ENCODE peak calls at places on chromosomes 12 and 14, in four cellular contexts. A is cardiac fibroblast, U is HCT116, O is suprapubic skin. B is an unnamed sample.

GRCh38 chr12:54662028-54662427 is 13.9 kb upstream of the DCD start:
- DNase-seq in A (no peak), U (no peak), O (no peak), B (no peak)

GRCh38 chr14:76391981-76392690 is 16.2 kb downstream of the ESRRB start:
- DNase-seq in A (no peak), U (no peak), O (no peak), B (no peak)

GRCh38 chr12:92543872-92544271 is 158.9 kb upstream of the PLEKHG7 start:
- DNase-seq in A (no peak), U (no peak), O (no peak), B (no peak)

GRCh38 chr14:93301821-93302447 is 30.9 kb downstream of the BTBD7 start:
- DNase-seq in A (no peak), U (peak), O (no peak), B (peak)

GRCh38 chr12:60072911-60073310 is 477.1 kb downstream of the SLC16A7 start:
- DNase-seq in A (peak), U (no peak), O (no peak), B (peak)

GRCh38 chr12:7645395-7646177 is 20.1 kb downstream of the APOBEC1 start:
- DNase-seq in A (peak), U (peak), O (no peak), B (peak)

GRCh38 chr14:61927015-61927414 is 164.8 kb downstream of the SNAPC1 start:
- DNase-seq in A (peak), U (no peak), O (no peak), B (peak)

GRCh38 chr14:83583201-83583600 is 1946.7 kb upstream of the FLRT2 start:
- DNase-seq in A (no peak), U (no peak), O (no peak), B (no peak)

GRCh38 chr12:88108021-88108420 is 33.9 kb downstream of the CEP290 start:
- DNase-seq in A (peak), U (no peak), O (no peak), B (no peak)

GRCh38 chr12:88113871-88114270 is 28.0 kb downstream of the CEP290 start:
- DNase-seq in A (peak), U (no peak), O (no peak), B (peak)

GRCh38 chr12:88111074-88111652 is 30.7 kb downstream of the CEP290 start:
- DNase-seq in A (peak), U (peak), O (no peak), B (peak)
- TF ChIP-seq CTCF in A (peak), U (peak), O (peak), B (peak)

GRCh38 chr14:68815288-68816182 is 22.7 kb upstream of the ZFP36L1 start:
- DNase-seq in A (peak), U (no peak), O (no peak), B (no peak)

GRCh38 chr14:68816183-68816942 is 23.5 kb upstream of the ZFP36L1 start:
- DNase-seq in A (peak), U (no peak), O (peak), B (peak)

GRCh38 chr14:68816943-68817430 is 24.1 kb upstream of the ZFP36L1 start:
- DNase-seq in A (no peak), U (no peak), O (no peak), B (no peak)

GRCh38 chr14:68813318-68813838 is 20.5 kb upstream of the ZFP36L1 start:
- DNase-seq in A (no peak), U (no peak), O (no peak), B (no peak)

DNA sequence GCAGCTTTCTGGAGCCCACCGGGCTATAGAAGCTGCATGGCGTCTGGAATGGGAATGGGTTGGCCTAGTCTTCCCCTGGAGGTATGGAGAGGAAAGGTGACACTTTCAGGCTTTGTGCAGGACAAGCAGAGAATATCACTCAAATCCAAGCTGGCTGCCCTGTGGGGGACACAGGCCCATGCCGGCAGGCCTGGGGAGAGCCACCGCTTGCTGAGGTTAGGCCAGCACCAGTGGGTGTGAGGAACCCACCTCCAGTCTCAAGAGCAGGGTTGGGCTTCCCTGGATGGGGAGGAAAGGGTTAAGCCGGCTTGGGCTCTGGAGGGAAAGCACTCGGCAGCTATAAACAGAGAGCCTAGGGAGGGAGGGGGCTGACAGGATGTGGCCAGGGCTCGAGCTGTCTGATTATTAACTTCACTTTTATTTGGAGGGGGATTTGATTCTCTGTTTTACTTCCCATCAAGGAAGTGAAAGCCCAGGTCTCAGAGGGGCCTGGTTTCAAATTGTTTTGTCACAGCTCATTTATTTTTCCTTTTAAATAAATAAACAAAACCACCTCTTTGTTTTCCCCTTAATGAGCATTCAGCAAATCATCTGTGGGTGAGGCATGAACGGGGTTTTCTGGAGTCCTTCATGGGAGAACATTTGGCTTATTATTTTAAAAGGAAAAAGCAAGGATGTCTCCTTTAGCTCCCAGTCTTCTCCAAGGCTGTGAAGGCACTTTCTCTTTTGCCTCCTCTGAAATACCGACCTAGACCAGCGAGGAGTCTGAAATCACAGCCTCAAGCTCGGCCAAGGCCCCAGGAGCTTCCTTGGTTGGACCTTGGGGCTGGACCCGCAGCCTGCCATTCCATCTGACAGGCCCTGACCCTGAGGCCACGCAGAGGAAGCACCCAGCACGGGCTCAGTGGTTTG is 21.8 kb upstream of the ZFP36L1 start:
- DNase-seq in A (peak), U (no peak), O (no peak), B (peak)
- H3K4me3 ChIP-seq in A (no peak), U (peak), O (peak), B (no peak)

GRCh38 chr14:73286598-73286997 is 49.3 kb downstream of the PAPLN start:
- DNase-seq in A (no peak), U (no peak), O (no peak), B (no peak)

GRCh38 chr14:73285979-73286378 is 48.7 kb downstream of the PAPLN start:
- DNase-seq in A (no peak), U (no peak), O (no peak), B (no peak)

GRCh38 chr14:73287071-73287470 is 49.8 kb downstream of the PAPLN start:
- DNase-seq in A (no peak), U (no peak), O (no peak), B (no peak)

GRCh38 chr14:73280903-73281302 is 43.6 kb downstream of the PAPLN start:
- DNase-seq in A (no peak), U (no peak), O (no peak), B (no peak)

DNA sequence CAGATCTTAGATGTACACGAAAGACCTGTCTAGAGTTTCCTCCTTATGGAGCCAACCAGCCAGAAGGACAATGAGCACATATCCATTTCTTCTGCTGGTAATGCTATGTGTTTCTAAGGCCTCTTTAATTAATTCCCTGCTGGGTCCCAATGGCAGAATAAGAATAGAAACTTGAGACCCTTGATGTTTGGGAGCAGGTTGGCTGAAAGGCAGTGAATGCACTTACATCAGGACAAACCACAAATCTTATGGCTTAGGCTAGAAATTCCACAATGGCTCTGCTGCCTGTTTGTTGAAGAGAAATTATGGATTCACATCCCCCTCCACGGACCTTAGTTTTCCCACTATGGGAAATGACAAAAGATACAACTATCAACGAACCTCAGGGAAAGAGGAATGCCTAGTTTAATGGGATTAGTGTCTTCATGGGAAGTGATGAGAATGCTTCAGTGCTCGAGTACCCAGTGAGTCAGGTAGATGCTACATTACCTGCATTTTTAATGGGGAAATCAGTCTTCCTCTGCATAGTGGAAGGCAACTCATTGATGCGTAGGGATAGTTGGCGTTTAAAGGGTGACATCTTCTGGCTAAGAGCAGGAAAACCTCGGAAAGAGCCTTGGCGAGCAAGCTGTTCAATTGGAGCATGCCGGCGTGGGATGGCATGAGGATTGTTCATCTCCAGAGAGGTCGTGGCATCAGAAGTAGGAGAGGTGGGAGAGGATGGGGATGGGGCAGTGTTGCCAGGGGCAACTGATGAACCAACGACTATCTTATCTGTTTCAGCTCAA is 46.5 kb downstream of the PAPLN start:
- DNase-seq in A (no peak), U (no peak), O (no peak), B (peak)
- TF ChIP-seq CTCF in A (peak), U (peak), O (no peak), B (peak)

GRCh38 chr14:31441273-31442110 is 15.8 kb downstream of the DTD2 start:
- DNase-seq in A (peak), U (no peak), O (no peak), B (peak)
- H3K4me3 ChIP-seq in A (no peak), U (no peak), O (no peak), B (no peak)

DNA sequence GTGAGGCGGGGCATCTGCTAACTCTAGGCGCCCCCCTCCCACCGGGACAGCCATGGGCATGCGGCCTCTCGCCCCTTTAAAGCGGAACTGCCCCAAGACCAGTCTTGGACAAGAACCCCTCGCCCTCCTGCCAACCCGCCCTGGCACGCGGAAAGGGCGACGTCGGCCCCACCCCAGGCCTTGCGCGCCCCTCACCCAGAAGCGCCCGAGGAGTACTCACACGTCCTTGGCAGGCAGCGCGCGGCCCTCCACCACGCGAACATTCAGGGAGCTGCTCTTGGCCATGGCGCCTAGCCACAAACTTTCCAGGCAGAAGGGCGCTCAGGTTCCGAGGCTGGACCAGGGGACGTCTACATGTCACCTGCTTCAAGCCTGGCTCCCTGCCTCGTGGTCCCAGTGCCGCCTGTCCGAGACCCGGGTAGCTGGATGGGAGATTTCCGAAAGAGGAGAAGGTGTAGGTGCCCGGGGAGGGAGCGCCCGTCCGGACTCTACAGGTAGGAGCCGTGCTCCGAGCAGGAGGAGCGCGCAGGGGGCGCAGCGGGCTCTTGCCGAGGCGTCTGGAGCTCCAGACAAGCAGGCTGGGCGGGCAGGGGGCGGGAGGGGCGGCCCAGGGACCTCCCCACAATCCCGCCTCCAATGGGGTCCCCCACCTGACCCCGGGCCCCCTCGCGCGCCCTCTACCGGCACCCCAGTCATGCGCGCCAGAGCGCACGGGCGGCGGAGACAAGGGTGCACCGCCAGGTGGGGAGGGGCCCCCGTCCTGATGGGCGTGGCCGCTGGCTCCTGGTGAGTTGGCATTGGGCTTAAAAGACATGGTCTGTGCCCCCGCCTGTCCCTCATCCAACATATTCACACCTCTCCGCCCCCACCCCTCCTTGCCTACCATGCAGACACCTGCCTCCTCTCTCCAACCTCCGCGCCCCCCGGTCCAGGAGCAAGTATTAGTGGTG is at the start of gene RASAL1:
- DNase-seq in A (no peak), U (peak), O (no peak), B (no peak)
- TF ChIP-seq CTCF in A (no peak), U (peak), O (no peak), B (no peak)

GRCh38 chr14:64542839-64543207 is 2.3 kb downstream of the HSPA2 start:
- DNase-seq in A (no peak), U (no peak), O (no peak), B (no peak)
- H3K4me3 ChIP-seq in A (no peak), U (no peak), O (peak), B (peak)

DNA sequence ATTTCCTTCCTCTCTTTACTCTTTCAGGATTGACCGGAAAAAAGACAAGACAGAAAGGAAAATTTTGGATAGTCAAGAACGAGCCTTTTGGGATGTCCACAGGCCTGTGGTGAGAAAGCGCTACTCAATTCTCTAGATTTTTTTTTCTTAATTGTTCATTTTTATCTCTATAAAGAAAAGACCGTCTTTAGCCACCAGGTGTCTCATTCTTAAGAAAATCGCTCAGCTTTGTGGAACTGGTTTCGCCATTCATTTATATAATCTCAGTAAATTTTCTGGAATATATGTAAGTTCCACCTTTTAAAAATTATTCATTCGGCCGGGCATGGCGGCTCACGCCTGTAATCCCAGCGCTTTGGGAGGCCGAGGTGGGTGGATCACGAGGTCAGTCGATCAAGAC is 421.1 kb downstream of the DPF3 start:
- DNase-seq in A (peak), U (peak), O (no peak), B (no peak)
- TF ChIP-seq CTCF in A (no peak), U (peak), O (no peak), B (no peak)

GRCh38 chr12:31369712-31370521 is 44.0 kb upstream of the SINHCAF start:
- DNase-seq in A (peak), U (no peak), O (no peak), B (peak)
- H3K4me3 ChIP-seq in A (no peak), U (no peak), O (peak), B (no peak)

B was measured in astrocyte of the spinal cord.